ENCODE peak calls at places on chromosomes 1 and 21, in five cellular contexts. B is dorsolateral prefrontal cortex, K is left lung, T is left ventricle myocardium inferior, Y is NB4. N is an unnamed sample.

GRCh38 chr1:217857061-217857460 is 225.9 kb downstream of the SPATA17 start:
- DNase-seq in T (no peak), B (no peak), Y (no peak), K (no peak), N (no peak)

GRCh38 chr1:26579662-26580061 is 50.1 kb downstream of the RPS6KA1 start:
- DNase-seq in B (no peak), K (no peak), Y (no peak), T (no peak), N (no peak)

GRCh38 chr21:46113497-46114176 is 15.7 kb downstream of the COL6A2 start:
- DNase-seq in T (no peak), B (peak; percentile 6), K (peak; percentile 13), Y (no peak), N (no peak)

GRCh38 chr1:22556391-22557104 is 6.7 kb upstream of the EPHA8 start:
- DNase-seq in T (no peak), K (no peak), Y (no peak), B (no peak), N (peak; percentile 78)

GRCh38 chr1:207868252-207868768 is 42.6 kb downstream of the CD34 start:
- DNase-seq in B (no peak), K (peak; percentile 74), T (peak; percentile 29), Y (peak; percentile 56), N (peak; percentile 39)

GRCh38 chr1:46545784-46546183 is 5.7 kb downstream of the KNCN start:
- DNase-seq in B (no peak), K (no peak), Y (no peak), T (no peak), N (no peak)

GRCh38 chr1:11318982-11319381 is 46.0 kb downstream of the UBIAD1 start:
- DNase-seq in K (no peak), Y (peak; percentile 28), T (no peak), B (no peak), N (peak; percentile 72)

GRCh38 chr1:108045370-108045950 is 80.5 kb upstream of the VAV3 start:
- DNase-seq in Y (no peak), T (no peak), B (no peak), K (no peak), N (no peak)

GRCh38 chr1:28510350-28511223 is 4.7 kb downstream of the RCC1 start:
- DNase-seq in T (no peak), Y (peak; percentile 75), K (no peak), B (no peak), N (peak; percentile 56)

GRCh38 chr1:34970220-34970735 is 14.9 kb downstream of the TMEM35B start:
- DNase-seq in B (no peak), Y (no peak), K (no peak), T (no peak), N (peak; percentile 27)

GRCh38 chr1:37533317-37534093 is 18.9 kb upstream of the MEAF6 start:
- DNase-seq in Y (no peak), B (no peak), T (no peak), K (no peak), N (no peak)
- TF ChIP-seq CTCF in Y (no peak), B (no peak), T (no peak), K (no peak), N (no peak)

GRCh38 chr1:110619412-110620249 is 13.5 kb upstream of the KCNA2 start:
- DNase-seq in Y (peak; percentile 87), B (peak; percentile 82), T (peak; percentile 78), K (peak; percentile 88), N (peak; percentile 89)
- H3K4me3 ChIP-seq in Y (no peak overlapping the region), B (peak overlapping the region; percentile 5), T (peak overlapping the region; percentile 32), K (peak overlapping the region; percentile 30), N (peak overlapping the region; percentile 54)

GRCh38 chr1:212315907-212316306 is 30.7 kb downstream of the PPP2R5A start:
- DNase-seq in Y (peak; percentile 43), T (no peak), K (no peak), B (no peak), N (peak; percentile 78)
- TF ChIP-seq CTCF in Y (peak; percentile 17), T (peak; percentile 35), K (no peak), B (peak; percentile 31), N (peak; percentile 82)

GRCh38 chr1:229410692-229411433 is 23.0 kb downstream of the ACTA1 start:
- DNase-seq in B (peak; percentile 52), Y (peak; percentile 93), T (peak; percentile 70), K (peak; percentile 70), N (peak; percentile 61)
- H3K4me3 ChIP-seq in B (peak overlapping the region; percentile 34), Y (peak overlapping the region; percentile 44), T (peak overlapping the region; percentile 24), K (no peak overlapping the region), N (peak overlapping the region; percentile 41)

DNA sequence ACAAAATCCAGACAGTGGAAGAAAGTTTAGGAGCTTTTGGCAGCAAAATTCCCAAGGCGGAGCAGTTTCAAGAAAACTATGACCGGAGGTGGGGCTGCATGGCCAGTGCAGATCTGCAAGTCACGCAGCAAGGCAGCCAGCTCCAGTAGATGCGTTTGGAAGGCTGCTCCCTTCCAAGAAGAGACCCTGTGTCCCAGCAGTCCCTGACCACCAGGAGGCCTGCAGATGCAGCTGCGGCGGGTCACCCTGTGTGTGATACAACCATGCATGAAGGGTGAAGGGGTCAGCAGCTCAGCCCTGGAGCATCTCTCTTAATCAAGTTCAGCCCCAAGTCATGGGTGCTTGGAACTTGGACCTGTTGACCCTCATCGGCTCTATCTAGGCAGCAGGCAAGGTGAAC is 29.3 kb downstream of the GPR157 start:
- DNase-seq in B (no peak), Y (no peak), T (no peak), K (no peak), N (peak; percentile 26)
- TF ChIP-seq CTCF in B (no peak), Y (peak; percentile 2), T (no peak), K (no peak), N (no peak)

GRCh38 chr1:230826166-230826875 is 42.0 kb downstream of the C1orf198 start:
- DNase-seq in K (no peak), B (no peak), Y (no peak), T (no peak), N (no peak)

GRCh38 chr1:230825061-230825803 is 43.1 kb downstream of the C1orf198 start:
- DNase-seq in Y (peak; percentile 42), B (no peak), T (no peak), K (no peak), N (no peak)

GRCh38 chr1:230827081-230827681 is 41.1 kb downstream of the C1orf198 start:
- DNase-seq in Y (no peak), T (no peak), K (no peak), B (peak; percentile 59), N (no peak)

GRCh38 chr1:230824571-230825060 is 43.7 kb downstream of the C1orf198 start:
- DNase-seq in K (no peak), Y (no peak), T (no peak), B (no peak), N (no peak)

DNA sequence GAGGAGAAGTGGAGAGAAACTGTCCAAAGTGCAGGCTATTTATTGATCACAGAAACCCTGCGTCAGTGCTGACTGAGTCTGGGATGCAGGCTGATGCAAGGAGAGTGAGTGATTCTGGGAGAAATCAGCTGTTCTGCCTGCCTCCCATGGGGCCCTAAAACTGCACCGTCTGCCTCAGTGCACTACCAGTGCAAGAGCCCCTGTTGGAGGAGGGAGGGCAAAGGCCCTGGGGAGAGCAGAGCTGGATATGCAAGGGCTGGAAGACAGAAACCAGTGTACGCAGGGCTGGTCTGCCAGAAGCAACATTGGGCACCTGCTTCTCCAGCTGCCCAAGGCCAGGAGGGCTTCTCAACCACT is 42.5 kb downstream of the C1orf198 start:
- DNase-seq in Y (no peak), B (no peak), T (no peak), K (no peak), N (no peak)
- H3K4me3 ChIP-seq in Y (no peak overlapping the region), B (no peak overlapping the region), T (peak overlapping the region; percentile 20), K (no peak overlapping the region), N (no peak overlapping the region)

GRCh38 chr1:59568158-59568935 is 246.4 kb upstream of the HOOK1 start:
- DNase-seq in Y (no peak), K (no peak), T (no peak), B (no peak), N (no peak)
- TF ChIP-seq CTCF in Y (no peak), K (no peak), T (peak; percentile 30), B (no peak), N (peak; percentile 37)